ENCODE peak calls at places on chromosome X, in seven cellular contexts. One of them, this sample, is unnamed.
A peak's percentile ranks its signal among the peaks of the same experiment; 100 is the strongest.

GRCh38 chrX:109886122-109886761 is 116.7 kb upstream of the TMEM164 start:
- DNase-seq in neural progenitor cell: peak; percentile 57
- DNase-seq in OCI-LY7: peak; percentile 35
- DNase-seq in PC-3: peak; percentile 62
- DNase-seq in SK-N-SH: peak; percentile 51
- DNase-seq in HCT116: peak; percentile 37
- DNase-seq in MM.1S: peak; percentile 53
- DNase-seq in this sample: peak; percentile 62

GRCh38 chrX:46577116-46578005 is 3.8 kb downstream of the CHST7 start:
- DNase-seq in SK-N-SH: no peak
- DNase-seq in PC-3: peak; percentile 59
- DNase-seq in HCT116: no peak
- DNase-seq in MM.1S: no peak
- DNase-seq in neural progenitor cell: no peak
- DNase-seq in OCI-LY7: no peak
- DNase-seq in this sample: peak; percentile 74

GRCh38 chrX:66815227-66815626 is 176.3 kb upstream of the EDA2R start:
- DNase-seq in SK-N-SH: no peak
- DNase-seq in neural progenitor cell: no peak
- DNase-seq in HCT116: no peak
- DNase-seq in OCI-LY7: no peak
- DNase-seq in PC-3: no peak
- DNase-seq in MM.1S: no peak
- DNase-seq in this sample: no peak

GRCh38 chrX:46573896-46574336 is 351 bp downstream of the CHST7 start:
- DNase-seq in OCI-LY7: peak; percentile 86
- DNase-seq in SK-N-SH: peak; percentile 58
- DNase-seq in HCT116: no peak
- DNase-seq in neural progenitor cell: peak; percentile 72
- DNase-seq in PC-3: peak; percentile 75
- DNase-seq in MM.1S: peak; percentile 64
- DNase-seq in this sample: peak; percentile 77

GRCh38 chrX:37678574-37678973 is 7.0 kb upstream of the XK start:
- DNase-seq in OCI-LY7: no peak
- DNase-seq in SK-N-SH: no peak
- DNase-seq in PC-3: no peak
- DNase-seq in HCT116: no peak
- DNase-seq in MM.1S: no peak
- DNase-seq in neural progenitor cell: no peak
- DNase-seq in this sample: no peak

GRCh38 chrX:151790421-151791160 is 56.0 kb downstream of the CNGA2 start:
- DNase-seq in OCI-LY7: no peak
- DNase-seq in SK-N-SH: no peak
- DNase-seq in MM.1S: no peak
- DNase-seq in HCT116: no peak
- DNase-seq in neural progenitor cell: no peak
- DNase-seq in PC-3: no peak
- DNase-seq in this sample: peak; percentile 7

GRCh38 chrX:68895339-68896250 is 66.8 kb downstream of the EFNB1 start:
- DNase-seq in neural progenitor cell: no peak
- DNase-seq in OCI-LY7: no peak
- DNase-seq in SK-N-SH: peak; percentile 68
- DNase-seq in MM.1S: no peak
- DNase-seq in HCT116: no peak
- DNase-seq in PC-3: peak; percentile 62
- DNase-seq in this sample: peak; percentile 18

GRCh38 chrX:39850630-39851152 is 247.1 kb downstream of the BCOR start:
- DNase-seq in neural progenitor cell: no peak
- DNase-seq in OCI-LY7: no peak
- DNase-seq in MM.1S: no peak
- DNase-seq in PC-3: no peak
- DNase-seq in HCT116: no peak
- DNase-seq in SK-N-SH: peak; percentile 73
- DNase-seq in this sample: peak; percentile 52

GRCh38 chrX:71143508-71143907 is 1.1 kb upstream of the NLGN3 start:
- DNase-seq in PC-3: no peak
- DNase-seq in OCI-LY7: no peak
- DNase-seq in MM.1S: no peak
- DNase-seq in neural progenitor cell: no peak
- DNase-seq in SK-N-SH: no peak
- DNase-seq in HCT116: no peak
- DNase-seq in this sample: peak; percentile 45

GRCh38 chrX:153601511-153602110 is 2.7 kb upstream of the CCNQ start:
- DNase-seq in neural progenitor cell: no peak
- DNase-seq in MM.1S: no peak
- DNase-seq in SK-N-SH: no peak
- DNase-seq in PC-3: no peak
- DNase-seq in OCI-LY7: no peak
- DNase-seq in HCT116: no peak
- DNase-seq in this sample: no peak

GRCh38 chrX:108306086-108306485 is 132.1 kb downstream of the COL4A6 start:
- DNase-seq in MM.1S: no peak
- DNase-seq in OCI-LY7: no peak
- DNase-seq in PC-3: no peak
- DNase-seq in neural progenitor cell: no peak
- DNase-seq in SK-N-SH: no peak
- DNase-seq in HCT116: no peak
- DNase-seq in this sample: peak; percentile 32

GRCh38 chrX:101263766-101264165 is 27.4 kb downstream of the TAF7L start:
- DNase-seq in SK-N-SH: no peak
- DNase-seq in neural progenitor cell: no peak
- DNase-seq in MM.1S: no peak
- DNase-seq in OCI-LY7: no peak
- DNase-seq in PC-3: no peak
- DNase-seq in HCT116: no peak
- DNase-seq in this sample: peak; percentile 35

GRCh38 chrX:26262121-26262523 is 46.2 kb downstream of the MAGEB5 start:
- DNase-seq in MM.1S: no peak
- DNase-seq in neural progenitor cell: no peak
- DNase-seq in HCT116: no peak
- DNase-seq in SK-N-SH: no peak
- DNase-seq in PC-3: peak; percentile 7
- DNase-seq in OCI-LY7: no peak
- DNase-seq in this sample: no peak

GRCh38 chrX:23503835-23504539 is 163.3 kb upstream of the PRDX4 start:
- DNase-seq in OCI-LY7: no peak
- DNase-seq in neural progenitor cell: no peak
- DNase-seq in SK-N-SH: no peak
- DNase-seq in MM.1S: no peak
- DNase-seq in HCT116: peak; percentile 79
- DNase-seq in PC-3: peak; percentile 96
- DNase-seq in this sample: peak; percentile 62

GRCh38 chrX:96445531-96446065 is 239.0 kb upstream of the DIAPH2 start:
- DNase-seq in neural progenitor cell: no peak
- DNase-seq in PC-3: no peak
- DNase-seq in OCI-LY7: no peak
- DNase-seq in HCT116: no peak
- DNase-seq in MM.1S: no peak
- DNase-seq in SK-N-SH: no peak
- DNase-seq in this sample: no peak

GRCh38 chrX:12758291-12758690 is 32.9 kb upstream of the PRPS2 start:
- DNase-seq in MM.1S: peak; percentile 25
- DNase-seq in neural progenitor cell: no peak
- DNase-seq in PC-3: no peak
- DNase-seq in HCT116: no peak
- DNase-seq in OCI-LY7: no peak
- DNase-seq in SK-N-SH: no peak
- DNase-seq in this sample: peak; percentile 8

GRCh38 chrX:106752101-106752678 is 25.7 kb downstream of the RNF128 start:
- DNase-seq in MM.1S: no peak
- DNase-seq in HCT116: no peak
- DNase-seq in OCI-LY7: peak; percentile 0
- DNase-seq in neural progenitor cell: peak; percentile 42
- DNase-seq in PC-3: peak; percentile 23
- DNase-seq in SK-N-SH: no peak
- DNase-seq in this sample: peak; percentile 13

GRCh38 chrX:46953597-46953996 is 41.4 kb downstream of the JADE3 start:
- DNase-seq in HCT116: no peak
- DNase-seq in MM.1S: peak; percentile 27
- DNase-seq in neural progenitor cell: peak; percentile 66
- DNase-seq in OCI-LY7: no peak
- DNase-seq in PC-3: no peak
- DNase-seq in SK-N-SH: no peak
- DNase-seq in this sample: no peak

GRCh38 chrX:13891367-13892146 is 74.7 kb upstream of the GPM6B start:
- DNase-seq in HCT116: no peak
- DNase-seq in PC-3: no peak
- DNase-seq in neural progenitor cell: peak; percentile 2
- DNase-seq in SK-N-SH: no peak
- DNase-seq in MM.1S: no peak
- DNase-seq in OCI-LY7: peak; percentile 1
- DNase-seq in this sample: peak; percentile 5

GRCh38 chrX:13893826-13894225 is 76.9 kb upstream of the GPM6B start:
- DNase-seq in neural progenitor cell: no peak
- DNase-seq in MM.1S: no peak
- DNase-seq in SK-N-SH: no peak
- DNase-seq in HCT116: no peak
- DNase-seq in OCI-LY7: no peak
- DNase-seq in PC-3: no peak
- DNase-seq in this sample: no peak

GRCh38 chrX:13892856-13893255 is 76.0 kb upstream of the GPM6B start:
- DNase-seq in OCI-LY7: no peak
- DNase-seq in SK-N-SH: no peak
- DNase-seq in neural progenitor cell: no peak
- DNase-seq in PC-3: peak; percentile 14
- DNase-seq in HCT116: no peak
- DNase-seq in MM.1S: no peak
- DNase-seq in this sample: no peak

GRCh38 chrX:13888284-13888683 is 71.4 kb upstream of the GPM6B start:
- DNase-seq in PC-3: no peak
- DNase-seq in SK-N-SH: no peak
- DNase-seq in MM.1S: no peak
- DNase-seq in OCI-LY7: no peak
- DNase-seq in neural progenitor cell: no peak
- DNase-seq in HCT116: no peak
- DNase-seq in this sample: no peak

DNA sequence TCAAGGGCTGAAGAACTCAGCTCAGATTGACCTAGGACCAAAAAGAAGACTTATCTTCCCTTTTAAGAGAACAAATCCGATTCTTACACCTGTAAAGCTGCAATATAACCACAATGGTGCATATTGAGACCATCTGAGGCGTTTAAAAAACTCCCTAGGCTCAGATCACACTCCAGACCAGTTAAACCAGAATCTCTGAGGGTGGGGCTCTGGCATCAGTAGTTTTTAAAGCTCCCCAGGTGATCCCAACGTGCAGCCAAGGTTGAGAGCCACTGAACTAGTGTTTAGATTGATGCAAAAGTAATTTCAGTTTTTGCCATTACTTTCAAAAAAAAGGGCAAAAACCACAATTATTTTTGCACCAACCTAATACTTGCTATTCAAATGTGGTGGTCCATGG is 73.9 kb upstream of the GPM6B start:
- DNase-seq in PC-3: peak; percentile 2
- DNase-seq in MM.1S: no peak
- DNase-seq in OCI-LY7: no peak
- DNase-seq in SK-N-SH: no peak
- DNase-seq in HCT116: no peak
- DNase-seq in neural progenitor cell: no peak
- DNase-seq in this sample: no peak
- TF ChIP-seq EZH2phosphoT487 in PC-3: no peak
- TF ChIP-seq EZH2phosphoT487 in MM.1S: no peak
- TF ChIP-seq EZH2phosphoT487 in OCI-LY7: no peak
- TF ChIP-seq EZH2phosphoT487 in SK-N-SH: no peak
- TF ChIP-seq EZH2phosphoT487 in HCT116: no peak
- TF ChIP-seq EZH2phosphoT487 in neural progenitor cell: no peak
- TF ChIP-seq EZH2phosphoT487 in this sample: no peak

DNA sequence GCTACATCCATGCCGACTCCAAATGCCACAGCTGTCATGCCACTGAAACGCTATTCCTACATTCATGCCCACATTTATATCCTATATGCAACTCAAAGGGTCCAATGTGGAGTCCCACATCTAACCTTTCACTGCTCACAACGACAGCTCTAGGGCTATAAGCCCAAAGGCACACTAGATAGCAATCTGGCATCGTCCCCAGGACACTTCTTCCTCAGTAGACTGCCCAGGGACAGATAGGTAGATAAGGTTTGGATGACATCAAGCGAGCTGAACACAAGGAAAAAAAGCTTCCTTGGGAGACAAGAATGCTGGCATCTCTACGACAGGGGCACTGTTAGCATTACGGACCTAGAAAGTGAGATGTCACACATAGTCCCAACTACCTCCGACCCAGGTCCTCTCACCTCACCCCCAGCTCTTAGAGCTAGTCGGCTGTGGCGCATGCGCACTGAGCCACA is 685 bp downstream of the RAB9B start:
- DNase-seq in OCI-LY7: no peak
- DNase-seq in SK-N-SH: peak; percentile 16
- DNase-seq in PC-3: peak; percentile 64
- DNase-seq in HCT116: no peak
- DNase-seq in MM.1S: no peak
- DNase-seq in neural progenitor cell: peak; percentile 90
- DNase-seq in this sample: peak; percentile 70
- TF ChIP-seq EZH2phosphoT487 in OCI-LY7: no peak
- TF ChIP-seq EZH2phosphoT487 in SK-N-SH: no peak
- TF ChIP-seq EZH2phosphoT487 in PC-3: no peak
- TF ChIP-seq EZH2phosphoT487 in HCT116: no peak
- TF ChIP-seq EZH2phosphoT487 in MM.1S: no peak
- TF ChIP-seq EZH2phosphoT487 in neural progenitor cell: no peak
- TF ChIP-seq EZH2phosphoT487 in this sample: no peak

GRCh38 chrX:9466115-9466495 is 1.2 kb downstream of the TBL1X start:
- DNase-seq in HCT116: no peak
- DNase-seq in MM.1S: peak; percentile 35
- DNase-seq in neural progenitor cell: peak; percentile 56
- DNase-seq in SK-N-SH: peak; percentile 65
- DNase-seq in PC-3: peak; percentile 33
- DNase-seq in OCI-LY7: peak; percentile 11
- DNase-seq in this sample: peak; percentile 43
- TF ChIP-seq EZH2phosphoT487 in HCT116: no peak
- TF ChIP-seq EZH2phosphoT487 in MM.1S: no peak
- TF ChIP-seq EZH2phosphoT487 in neural progenitor cell: no peak
- TF ChIP-seq EZH2phosphoT487 in SK-N-SH: no peak
- TF ChIP-seq EZH2phosphoT487 in PC-3: no peak
- TF ChIP-seq EZH2phosphoT487 in OCI-LY7: no peak
- TF ChIP-seq EZH2phosphoT487 in this sample: no peak

DNA sequence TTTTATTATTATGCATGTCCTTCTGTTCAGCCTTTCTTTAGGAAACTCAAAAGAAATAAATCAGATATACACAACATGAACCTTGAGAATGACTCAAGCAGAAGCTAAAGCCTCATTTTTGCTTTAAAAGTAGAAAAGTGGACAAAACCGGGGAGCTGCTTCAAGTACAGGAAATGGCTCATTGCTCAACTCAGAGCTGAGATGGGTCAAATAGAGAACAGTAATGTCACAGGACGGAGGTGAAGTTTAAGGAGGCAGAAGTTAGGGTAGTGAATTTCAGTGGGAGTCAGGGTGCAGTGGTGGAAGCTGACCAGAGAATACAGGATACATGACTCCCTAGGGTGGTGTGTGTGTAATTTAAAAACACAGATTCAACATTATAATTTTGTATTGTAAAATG is 22.2 kb downstream of the PHKA2 start:
- DNase-seq in HCT116: no peak
- DNase-seq in SK-N-SH: no peak
- DNase-seq in PC-3: no peak
- DNase-seq in MM.1S: no peak
- DNase-seq in neural progenitor cell: no peak
- DNase-seq in OCI-LY7: no peak
- DNase-seq in this sample: peak; percentile 65
- TF ChIP-seq EZH2phosphoT487 in HCT116: no peak
- TF ChIP-seq EZH2phosphoT487 in SK-N-SH: no peak
- TF ChIP-seq EZH2phosphoT487 in PC-3: no peak
- TF ChIP-seq EZH2phosphoT487 in MM.1S: no peak
- TF ChIP-seq EZH2phosphoT487 in neural progenitor cell: no peak
- TF ChIP-seq EZH2phosphoT487 in OCI-LY7: no peak
- TF ChIP-seq EZH2phosphoT487 in this sample: no peak